ENCODE peak calls at places on chromosomes 13 and 19, in six cellular contexts. L is activated CD8-positive, alpha-beta T cell treated with anti-CD3 and anti-CD28 coated beads for 36 hours; T is EL; Q is LHCN-M2; V is CD8-positive, alpha-beta memory T cell; E is left cardiac atrium. K is an unnamed sample.

GRCh38 chr13:102709536-102709935 is 14.7 kb upstream of the METTL21C start:
- DNase-seq in L (no peak), V (no peak), Q (no peak), E (no peak), T (no peak), K (no peak)

GRCh38 chr13:97946951-97947588 is 6.4 kb upstream of the IPO5 start:
- DNase-seq in L (no peak), E (no peak), T (peak; percentile 94), V (no peak), Q (peak; percentile 82), K (peak; percentile 95)

GRCh38 chr13:43425234-43425633 is 361.5 kb downstream of the ENOX1 start:
- DNase-seq in L (no peak), Q (no peak), V (no peak), E (no peak), T (no peak), K (no peak)

GRCh38 chr13:61838568-61838967 is 422.9 kb upstream of the PCDH20 start:
- DNase-seq in V (no peak), E (no peak), T (no peak), L (no peak), Q (no peak), K (no peak)

GRCh38 chr19:4229179-4229931 is at the start of gene EBI3:
- DNase-seq in V (no peak), Q (peak; percentile 24), L (peak; percentile 89), T (peak; percentile 82), E (no peak), K (peak; percentile 78)

GRCh38 chr13:48737689-48738088 is 84.0 kb downstream of the CYSLTR2 start:
- DNase-seq in E (no peak), Q (no peak), V (no peak), L (no peak), T (no peak), K (no peak)

GRCh38 chr19:30854207-30854606 is 482.0 kb downstream of the ZNF536 start:
- DNase-seq in E (no peak), V (no peak), T (no peak), L (no peak), Q (no peak), K (no peak)

GRCh38 chr13:50521750-50522149 is 321.7 kb downstream of the DLEU7 start:
- DNase-seq in T (no peak), Q (peak; percentile 55), V (no peak), L (no peak), E (no peak), K (peak; percentile 78)

GRCh38 chr13:19668778-19669177 is 35.3 kb downstream of the MPHOSPH8 start:
- DNase-seq in T (no peak), V (no peak), Q (no peak), L (no peak), E (no peak), K (no peak)

GRCh38 chr13:28415994-28416411 is 78.9 kb downstream of the FLT1 start:
- DNase-seq in T (no peak), L (peak; percentile 4), Q (no peak), E (no peak), V (no peak), K (no peak)

GRCh38 chr19:19900574-19901444 is at the start of gene ZNF93:
- DNase-seq in V (peak; percentile 88), E (peak; percentile 95), T (peak; percentile 98), Q (peak; percentile 98), L (peak; percentile 98), K (peak; percentile 98)

GRCh38 chr19:49999371-50000010 is 25.7 kb downstream of the VRK3 start:
- DNase-seq in Q (no peak), L (no peak), T (no peak), V (no peak), E (no peak), K (peak; percentile 18)

GRCh38 chr13:51590966-51591627 is 6.8 kb downstream of the WDFY2 start:
- DNase-seq in V (no peak), E (peak; percentile 24), L (no peak), T (peak; percentile 96), Q (peak; percentile 95), K (peak; percentile 92)

GRCh38 chr13:74246398-74246975 is 112.3 kb upstream of the KLF12 start:
- DNase-seq in T (no peak), V (no peak), E (peak; percentile 38), L (peak; percentile 78), Q (peak; percentile 45), K (peak; percentile 32)

GRCh38 chr19:6229216-6229913 is 50.4 kb downstream of the MLLT1 start:
- DNase-seq in V (no peak), T (no peak), L (no peak), E (no peak), Q (no peak), K (no peak)

GRCh38 chr19:14097532-14098151 is 7.1 kb upstream of the SAMD1 start:
- DNase-seq in L (peak; percentile 30), Q (no peak), E (no peak), V (no peak), T (no peak), K (no peak)

GRCh38 chr19:39179754-39180153 is 17.0 kb upstream of the NCCRP1 start:
- DNase-seq in T (no peak), Q (no peak), V (no peak), E (no peak), L (no peak), K (no peak)

GRCh38 chr19:47097396-47098217 is 16.0 kb downstream of the ZC3H4 start:
- DNase-seq in Q (no peak), T (no peak), V (no peak), E (peak; percentile 60), L (no peak), K (no peak)

GRCh38 chr19:13906525-13906904 is 514 bp downstream of the CC2D1A start:
- DNase-seq in E (no peak), L (peak; percentile 34), T (peak; percentile 9), V (no peak), Q (peak; percentile 27), K (no peak)

GRCh38 chr19:44684892-44685847 is 13.8 kb upstream of the CEACAM16 start:
- DNase-seq in E (peak; percentile 76), Q (peak; percentile 72), T (peak; percentile 92), V (no peak), L (peak; percentile 56), K (peak; percentile 82)

GRCh38 chr19:45801603-45802175 is 9.0 kb upstream of the DMWD start:
- DNase-seq in L (no peak), E (no peak), V (no peak), Q (no peak), T (no peak), K (no peak)

GRCh38 chr19:47676811-47677210 is 36.4 kb upstream of the EHD2 start:
- DNase-seq in E (no peak), V (no peak), Q (no peak), L (no peak), T (no peak), K (no peak)

GRCh38 chr13:31045621-31046081 is 113.2 kb downstream of the TEX26 start:
- DNase-seq in L (peak; percentile 86), V (no peak), Q (peak; percentile 95), T (peak; percentile 96), E (peak; percentile 73), K (peak; percentile 98)

GRCh38 chr19:6216996-6217751 is 62.6 kb downstream of the MLLT1 start:
- DNase-seq in V (no peak), L (no peak), E (no peak), T (no peak), Q (no peak), K (peak; percentile 49)

GRCh38 chr19:13807421-13808021 is 12.3 kb downstream of the ZSWIM4 start:
- DNase-seq in V (no peak), E (no peak), Q (no peak), T (no peak), L (no peak), K (no peak)

GRCh38 chr19:52464798-52465470 is 11.6 kb downstream of the ZNF578 start:
- DNase-seq in T (no peak), E (no peak), Q (no peak), V (no peak), L (no peak), K (no peak)

GRCh38 chr19:18785179-18786124 is 5.7 kb downstream of the COMP start:
- DNase-seq in L (peak; percentile 89), V (peak; percentile 33), E (peak; percentile 89), T (peak; percentile 60), Q (peak; percentile 45), K (peak; percentile 52)

GRCh38 chr19:42468273-42468796 is 25.6 kb upstream of the CXCL17 start:
- DNase-seq in T (peak; percentile 80), V (no peak), Q (peak; percentile 96), L (no peak), E (no peak), K (peak; percentile 83)

K was measured in iris pigment epithelial cell.